ENCODE peak calls at places on chromosome 13, in six cellular contexts. J is effector memory CD8-positive, alpha-beta T cell; X is M059J; O is fibroblast of lung; G is mucosa of descending colon; B is fibroblast of gingiva. A is an unnamed sample.

GRCh38 chr13:94842901-94843300 is 130.6 kb upstream of the SOX21 start:
- DNase-seq in J (no peak), O (no peak), X (no peak), B (no peak), G (no peak), A (no peak)

GRCh38 chr13:29993716-29994488 is 143.5 kb upstream of the UBL3 start:
- DNase-seq in J (no peak), B (peak), O (peak), G (no peak), X (peak), A (no peak)

GRCh38 chr13:67343777-67344176 is 113.6 kb upstream of the PCDH9 start:
- DNase-seq in X (no peak), B (no peak), G (no peak), J (no peak), O (no peak), A (no peak)

GRCh38 chr13:28574617-28575142 is 79.8 kb upstream of the FLT1 start:
- DNase-seq in O (peak), B (peak), G (peak), X (peak), J (no peak), A (no peak)

GRCh38 chr13:59480857-59481256 is 682.9 kb downstream of the DIAPH3 start:
- DNase-seq in X (no peak), J (no peak), B (no peak), O (no peak), G (no peak), A (no peak)

GRCh38 chr13:109228211-109228610 is 558.2 kb downstream of the IRS2 start:
- DNase-seq in J (no peak), X (no peak), O (no peak), B (no peak), G (no peak), A (no peak)

GRCh38 chr13:50053844-50054243 is 38.6 kb downstream of the KCNRG start:
- DNase-seq in B (no peak), O (no peak), J (no peak), X (no peak), G (no peak), A (no peak)

GRCh38 chr13:110520431-110521295 is 40.9 kb downstream of the RAB20 start:
- DNase-seq in O (peak), J (no peak), X (no peak), B (peak), G (peak), A (no peak)

GRCh38 chr13:82766732-82767321 is 1115.4 kb downstream of the SLITRK1 start:
- DNase-seq in G (no peak), J (no peak), O (no peak), B (no peak), X (no peak), A (no peak)

GRCh38 chr13:52924241-52925148 is 76.1 kb upstream of the PCDH8 start:
- DNase-seq in B (no peak), J (no peak), G (no peak), O (no peak), X (no peak), A (no peak)

GRCh38 chr13:81540777-81541176 is 1199.9 kb upstream of the SPRY2 start:
- DNase-seq in G (no peak), O (peak), X (no peak), J (no peak), B (no peak), A (no peak)

GRCh38 chr13:78197231-78197630 is 278.6 kb upstream of the EDNRB start:
- DNase-seq in X (no peak), B (no peak), O (no peak), G (no peak), J (no peak), A (no peak)

GRCh38 chr13:41554626-41555386 is 97.5 kb downstream of the RGCC start:
- DNase-seq in X (peak), J (no peak), B (no peak), G (no peak), O (no peak), A (no peak)

GRCh38 chr13:21238267-21238666 is 61.8 kb downstream of the MRPL57 start:
- DNase-seq in B (no peak), G (no peak), X (no peak), J (no peak), O (no peak), A (no peak)

GRCh38 chr13:50742353-50742752 is 101.1 kb downstream of the DLEU7 start:
- DNase-seq in G (no peak), J (no peak), B (no peak), X (no peak), O (no peak), A (no peak)

GRCh38 chr13:79398915-79399314 is 7.1 kb downstream of the RBM26 start:
- DNase-seq in J (no peak), X (peak), O (peak), G (no peak), B (no peak), A (no peak)

GRCh38 chr13:63010072-63010658 is 1594.5 kb upstream of the PCDH20 start:
- DNase-seq in B (no peak), G (no peak), X (no peak), J (no peak), O (no peak), A (no peak)

GRCh38 chr13:113915012-113915763 is 51.3 kb upstream of the GAS6 start:
- DNase-seq in X (no peak), G (no peak), J (no peak), O (no peak), B (no peak), A (no peak)

GRCh38 chr13:33351324-33351723 is 65.8 kb upstream of the STARD13 start:
- DNase-seq in B (peak), O (peak), J (no peak), G (no peak), X (peak), A (no peak)

GRCh38 chr13:46633416-46633815 is 80.4 kb downstream of the LRCH1 start:
- DNase-seq in B (peak), X (peak), G (no peak), O (peak), J (no peak), A (no peak)

GRCh38 chr13:99981115-99982020 is at the start of gene ZIC2:
- DNase-seq in X (peak), G (peak), J (no peak), O (no peak), B (no peak), A (no peak)

GRCh38 chr13:97122381-97122996 is 99.6 kb upstream of the MBNL2 start:
- DNase-seq in B (peak), J (no peak), G (no peak), X (peak), O (peak), A (no peak)

GRCh38 chr13:79988573-79988972 is 352.4 kb downstream of the SPRY2 start:
- DNase-seq in B (peak), O (peak), G (no peak), J (no peak), X (peak), A (no peak)

GRCh38 chr13:31846182-31846938 is 107.0 kb downstream of the RXFP2 start:
- DNase-seq in B (peak), G (peak), O (peak), J (peak), X (peak), A (peak)

GRCh38 chr13:87677334-87678234 is 6.4 kb downstream of the SLITRK5 start:
- DNase-seq in X (no peak), G (peak), O (peak), J (no peak), B (peak), A (no peak)

GRCh38 chr13:32323912-32324311 is 8.6 kb downstream of the BRCA2 start:
- DNase-seq in O (peak), G (no peak), J (no peak), X (peak), B (peak), A (no peak)